ENCODE peak calls at places on chromosomes 2 and 18, in seven cellular contexts. S, V, U, W, J, C and B are unnamed samples.

GRCh38 chr18:63119647-63120046 is 199.9 kb downstream of the BCL2 start:
- DNase-seq in S (no peak), V (peak; percentile 58), U (peak; percentile 64), W (no peak), J (no peak), C (peak; percentile 17), B (peak; percentile 20)

GRCh38 chr18:46283895-46284295 is 179.7 kb downstream of the HAUS1 start:
- DNase-seq in S (no peak), V (no peak), U (no peak), W (no peak), J (no peak), C (peak; percentile 53), B (no peak)

GRCh38 chr2:168343586-168343985 is 96.2 kb upstream of the STK39 start:
- DNase-seq in S (no peak), V (peak; percentile 31), U (peak; percentile 79), W (no peak), J (no peak), C (no peak), B (no peak)

GRCh38 chr2:142596334-142597088 is 281.0 kb upstream of the KYNU start:
- DNase-seq in S (no peak), V (peak; percentile 54), U (no peak), W (no peak), J (no peak), C (no peak), B (no peak)

GRCh38 chr2:188381614-188382013 is 89.9 kb downstream of the GULP1 start:
- DNase-seq in S (no peak), V (peak; percentile 87), U (no peak), W (no peak), J (no peak), C (no peak), B (no peak)

GRCh38 chr2:196935421-196935820 is 8.9 kb upstream of the PGAP1 start:
- DNase-seq in S (no peak), V (no peak), U (no peak), W (no peak), J (no peak), C (no peak), B (no peak)

GRCh38 chr2:23301151-23301550 is 83.8 kb upstream of the KLHL29 start:
- DNase-seq in S (no peak), V (no peak), U (no peak), W (no peak), J (no peak), C (no peak), B (no peak)

GRCh38 chr2:191533693-191534175 is 144.2 kb upstream of the NABP1 start:
- DNase-seq in S (no peak), V (no peak), U (no peak), W (no peak), J (no peak), C (no peak), B (no peak)

GRCh38 chr18:50829644-50830043 is 9.8 kb upstream of the MRO start:
- DNase-seq in S (no peak), V (no peak), U (no peak), W (no peak), J (no peak), C (no peak), B (no peak)

GRCh38 chr18:71012789-71013188 is 723.9 kb downstream of the SOCS6 start:
- DNase-seq in S (no peak), V (no peak), U (no peak), W (no peak), J (no peak), C (no peak), B (no peak)